ENCODE peak calls at places on chromosomes 2 and 18, in six cellular contexts. One of them, this sample, is unnamed.

GRCh38 chr2:235446082-235446481 is 47.8 kb upstream of the AGAP1 start:
- DNase-seq in HepG2: no peak
- DNase-seq in PC-9: no peak
- DNase-seq in mammary epithelial cell: no peak
- DNase-seq in A673: no peak
- DNase-seq in HCT116: no peak
- DNase-seq in this sample: no peak

GRCh38 chr18:3596324-3597158 is 146.6 kb downstream of the TGIF1 start:
- DNase-seq in HepG2: peak; percentile 88
- DNase-seq in PC-9: peak; percentile 73
- DNase-seq in mammary epithelial cell: peak; percentile 31
- DNase-seq in A673: peak; percentile 75
- DNase-seq in HCT116: no peak
- DNase-seq in this sample: peak; percentile 44

GRCh38 chr2:146481629-146482028 is 1363.2 kb upstream of the ACVR2A start:
- DNase-seq in HepG2: no peak
- DNase-seq in PC-9: no peak
- DNase-seq in mammary epithelial cell: peak; percentile 26
- DNase-seq in A673: peak; percentile 15
- DNase-seq in HCT116: no peak
- DNase-seq in this sample: peak; percentile 65

GRCh38 chr2:239870863-239871262 is 154.3 kb downstream of the NDUFA10 start:
- DNase-seq in HepG2: no peak
- DNase-seq in PC-9: no peak
- DNase-seq in mammary epithelial cell: no peak
- DNase-seq in A673: no peak
- DNase-seq in HCT116: no peak
- DNase-seq in this sample: no peak

GRCh38 chr2:128450211-128451015 is 131.7 kb upstream of the HS6ST1 start:
- DNase-seq in HepG2: no peak
- DNase-seq in PC-9: no peak
- DNase-seq in mammary epithelial cell: no peak
- DNase-seq in A673: peak; percentile 83
- DNase-seq in HCT116: no peak
- DNase-seq in this sample: no peak

GRCh38 chr2:121611730-121612705 is 37.2 kb downstream of the CLASP1 start:
- DNase-seq in HepG2: no peak
- DNase-seq in PC-9: no peak
- DNase-seq in mammary epithelial cell: no peak
- DNase-seq in A673: no peak
- DNase-seq in HCT116: no peak
- DNase-seq in this sample: no peak

GRCh38 chr2:44934962-44935853 is 6.3 kb upstream of the SIX3 start:
- DNase-seq in HepG2: peak; percentile 23
- DNase-seq in PC-9: no peak
- DNase-seq in mammary epithelial cell: peak; percentile 23
- DNase-seq in A673: no peak
- DNase-seq in HCT116: no peak
- DNase-seq in this sample: no peak

GRCh38 chr2:47269316-47270232 is 114.5 kb upstream of the STPG4 start:
- DNase-seq in HepG2: peak; percentile 66
- DNase-seq in PC-9: peak; percentile 87
- DNase-seq in mammary epithelial cell: peak; percentile 99
- DNase-seq in A673: peak; percentile 69
- DNase-seq in HCT116: peak; percentile 64
- DNase-seq in this sample: peak; percentile 99

GRCh38 chr2:109435066-109435690 is 178.6 kb downstream of the SEPTIN10 start:
- DNase-seq in HepG2: no peak
- DNase-seq in PC-9: no peak
- DNase-seq in mammary epithelial cell: no peak
- DNase-seq in A673: no peak
- DNase-seq in HCT116: no peak
- DNase-seq in this sample: no peak

GRCh38 chr2:85243101-85244072 is 84.4 kb downstream of the TGOLN2 start:
- DNase-seq in HepG2: peak; percentile 50
- DNase-seq in PC-9: no peak
- DNase-seq in mammary epithelial cell: no peak
- DNase-seq in A673: peak; percentile 76
- DNase-seq in HCT116: no peak
- DNase-seq in this sample: peak; percentile 27

GRCh38 chr2:200744252-200744651 is 67.5 kb upstream of the BZW1 start:
- DNase-seq in HepG2: no peak
- DNase-seq in PC-9: no peak
- DNase-seq in mammary epithelial cell: no peak
- DNase-seq in A673: no peak
- DNase-seq in HCT116: no peak
- DNase-seq in this sample: no peak

GRCh38 chr2:133780099-133780996 is 212.1 kb upstream of the NCKAP5 start:
- DNase-seq in HepG2: peak; percentile 70
- DNase-seq in PC-9: peak; percentile 7
- DNase-seq in mammary epithelial cell: peak; percentile 70
- DNase-seq in A673: peak; percentile 93
- DNase-seq in HCT116: peak; percentile 52
- DNase-seq in this sample: peak; percentile 94

GRCh38 chr2:120371969-120372625 is 26.2 kb downstream of the INHBB start:
- DNase-seq in HepG2: no peak
- DNase-seq in PC-9: no peak
- DNase-seq in mammary epithelial cell: no peak
- DNase-seq in A673: no peak
- DNase-seq in HCT116: no peak
- DNase-seq in this sample: no peak

GRCh38 chr2:43798300-43798699 is 24.5 kb downstream of the DYNC2LI1 start:
- DNase-seq in HepG2: no peak
- DNase-seq in PC-9: no peak
- DNase-seq in mammary epithelial cell: no peak
- DNase-seq in A673: peak; percentile 15
- DNase-seq in HCT116: no peak
- DNase-seq in this sample: peak; percentile 29

GRCh38 chr2:170714156-170715061 is 728 bp upstream of the SP5 start:
- DNase-seq in HepG2: no peak
- DNase-seq in PC-9: peak; percentile 53
- DNase-seq in mammary epithelial cell: no peak
- DNase-seq in A673: peak; percentile 25
- DNase-seq in HCT116: no peak
- DNase-seq in this sample: peak; percentile 41
- TF ChIP-seq EZH2 in HepG2: no peak
- TF ChIP-seq EZH2 in PC-9: no peak
- TF ChIP-seq EZH2 in mammary epithelial cell: peak; percentile 18
- TF ChIP-seq EZH2 in A673: peak; percentile 32
- TF ChIP-seq EZH2 in HCT116: no peak
- TF ChIP-seq EZH2 in this sample: no peak

GRCh38 chr2:27320958-27321543 is 1.8 kb downstream of the MPV17 start:
- DNase-seq in HepG2: peak; percentile 99
- DNase-seq in PC-9: peak; percentile 94
- DNase-seq in mammary epithelial cell: peak; percentile 98
- DNase-seq in A673: peak; percentile 42
- DNase-seq in HCT116: peak; percentile 98
- DNase-seq in this sample: peak; percentile 99
- TF ChIP-seq CTCF in HepG2: peak; percentile 94
- TF ChIP-seq CTCF in PC-9: peak; percentile 67
- TF ChIP-seq CTCF in mammary epithelial cell: peak; percentile 58
- TF ChIP-seq CTCF in A673: no peak
- TF ChIP-seq CTCF in HCT116: peak; percentile 73
- TF ChIP-seq CTCF in this sample: peak; percentile 70

DNA sequence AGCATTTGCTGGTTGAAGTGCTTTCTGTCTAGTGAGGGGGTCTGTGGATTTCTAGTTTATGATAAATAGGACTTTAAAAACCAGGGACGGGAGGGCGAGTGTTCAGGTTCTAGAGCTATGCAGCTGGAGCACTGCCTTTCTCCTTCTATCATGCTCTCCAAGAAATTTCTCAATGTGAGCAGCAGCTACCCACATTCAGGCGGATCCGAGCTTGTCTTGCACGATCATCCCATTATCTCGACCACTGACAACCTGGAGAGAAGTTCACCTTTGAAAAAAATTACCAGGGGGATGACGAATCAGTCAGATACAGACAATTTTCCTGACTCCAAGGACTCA is at the start of gene TBR1:
- DNase-seq in HepG2: no peak
- DNase-seq in PC-9: no peak
- DNase-seq in mammary epithelial cell: no peak
- DNase-seq in A673: no peak
- DNase-seq in HCT116: no peak
- DNase-seq in this sample: no peak
- TF ChIP-seq EZH2 in HepG2: no peak
- TF ChIP-seq EZH2 in PC-9: no peak
- TF ChIP-seq EZH2 in mammary epithelial cell: no peak
- TF ChIP-seq EZH2 in A673: no peak
- TF ChIP-seq EZH2 in HCT116: no peak
- TF ChIP-seq EZH2 in this sample: no peak

DNA sequence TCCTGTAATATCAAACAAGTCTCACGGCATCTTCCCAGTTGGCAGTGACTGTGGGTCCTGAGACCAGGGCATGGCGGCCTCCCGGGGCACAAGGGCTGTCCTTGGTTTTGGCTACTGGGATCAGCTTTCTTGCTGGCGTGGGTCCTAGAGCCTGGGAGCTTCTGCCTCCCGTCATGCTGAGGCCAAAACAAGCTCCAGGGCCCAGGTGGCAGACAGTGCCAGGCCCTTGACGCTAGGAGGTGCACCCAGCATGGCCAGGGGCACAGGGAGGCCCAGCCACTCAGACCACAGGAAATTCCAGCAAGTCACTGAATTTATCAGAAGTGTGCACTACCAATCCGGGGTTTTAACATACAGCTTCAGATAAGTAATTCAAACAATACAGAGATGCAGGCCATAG is 184.7 kb downstream of the EIPR1 start:
- DNase-seq in HepG2: no peak
- DNase-seq in PC-9: no peak
- DNase-seq in mammary epithelial cell: no peak
- DNase-seq in A673: no peak
- DNase-seq in HCT116: no peak
- DNase-seq in this sample: no peak
- TF ChIP-seq CTCF in HepG2: no peak
- TF ChIP-seq CTCF in PC-9: no peak
- TF ChIP-seq CTCF in mammary epithelial cell: no peak
- TF ChIP-seq CTCF in A673: no peak
- TF ChIP-seq CTCF in HCT116: no peak
- TF ChIP-seq CTCF in this sample: no peak

This sample was measured in PC-3.